ENCODE peak calls at places on chromosomes 2 and 18, in seven cellular contexts. F, N, E, P, R, Y and D are unnamed samples.

GRCh38 chr2:239830066-239830717 is 194.9 kb downstream of the NDUFA10 start:
- DNase-seq in F (no peak), N (no peak), E (no peak), P (peak), R (peak), Y (no peak), D (no peak)

GRCh38 chr18:77478619-77479018 is 229.0 kb downstream of the GALR1 start:
- DNase-seq in F (no peak), N (no peak), E (no peak), P (no peak), R (no peak), Y (peak), D (peak)

GRCh38 chr2:100747551-100747950 is 72.4 kb upstream of the NPAS2 start:
- DNase-seq in F (no peak), N (no peak), E (no peak), P (no peak), R (peak), Y (no peak), D (no peak)

GRCh38 chr18:50560681-50561629 is 1.1 kb downstream of the MAPK4 start:
- DNase-seq in F (no peak), N (no peak), E (no peak), P (peak), R (no peak), Y (no peak), D (peak)

GRCh38 chr2:64268330-64268729 is 124.1 kb upstream of the PELI1 start:
- DNase-seq in F (no peak), N (no peak), E (no peak), P (no peak), R (peak), Y (no peak), D (peak)

GRCh38 chr2:173978447-173978846 is 13.3 kb upstream of the SP3 start:
- DNase-seq in F (peak), N (no peak), E (no peak), P (no peak), R (no peak), Y (no peak), D (no peak)

GRCh38 chr18:76064998-76065397 is 430.0 kb downstream of the ZNF516 start:
- DNase-seq in F (no peak), N (no peak), E (no peak), P (no peak), R (peak), Y (no peak), D (no peak)

GRCh38 chr2:102065675-102066252 is 74.0 kb downstream of the IL1R2 start:
- DNase-seq in F (peak), N (no peak), E (no peak), P (peak), R (peak), Y (peak), D (peak)

GRCh38 chr2:234564719-234565118 is 67.8 kb upstream of the ARL4C start:
- DNase-seq in F (no peak), N (peak), E (no peak), P (no peak), R (peak), Y (peak), D (peak)

GRCh38 chr2:222319576-222320440 is 21.0 kb upstream of the PAX3 start:
- DNase-seq in F (peak), N (no peak), E (no peak), P (peak), R (peak), Y (no peak), D (peak)
- TF ChIP-seq CTCF in F (no peak), N (no peak), E (no peak), P (no peak), R (no peak), Y (no peak), D (no peak)

GRCh38 chr2:46794693-46795317 is 120.8 kb downstream of the MCFD2 start:
- DNase-seq in F (no peak), N (no peak), E (no peak), P (no peak), R (peak), Y (no peak), D (no peak)

GRCh38 chr2:46793423-46794416 is 121.9 kb downstream of the MCFD2 start:
- DNase-seq in F (no peak), N (no peak), E (no peak), P (no peak), R (no peak), Y (no peak), D (no peak)

GRCh38 chr2:46798041-46798440 is 117.6 kb downstream of the MCFD2 start:
- DNase-seq in F (no peak), N (no peak), E (no peak), P (no peak), R (no peak), Y (no peak), D (peak)

GRCh38 chr2:46796843-46797625 is 118.6 kb downstream of the MCFD2 start:
- DNase-seq in F (no peak), N (no peak), E (no peak), P (no peak), R (no peak), Y (no peak), D (peak)

GRCh38 chr2:46796031-46796430 is 119.6 kb downstream of the MCFD2 start:
- DNase-seq in F (no peak), N (no peak), E (no peak), P (no peak), R (no peak), Y (no peak), D (no peak)
- H3K4me3 ChIP-seq in F (no peak), N (no peak), E (no peak), P (no peak), R (no peak), Y (no peak), D (no peak)

DNA sequence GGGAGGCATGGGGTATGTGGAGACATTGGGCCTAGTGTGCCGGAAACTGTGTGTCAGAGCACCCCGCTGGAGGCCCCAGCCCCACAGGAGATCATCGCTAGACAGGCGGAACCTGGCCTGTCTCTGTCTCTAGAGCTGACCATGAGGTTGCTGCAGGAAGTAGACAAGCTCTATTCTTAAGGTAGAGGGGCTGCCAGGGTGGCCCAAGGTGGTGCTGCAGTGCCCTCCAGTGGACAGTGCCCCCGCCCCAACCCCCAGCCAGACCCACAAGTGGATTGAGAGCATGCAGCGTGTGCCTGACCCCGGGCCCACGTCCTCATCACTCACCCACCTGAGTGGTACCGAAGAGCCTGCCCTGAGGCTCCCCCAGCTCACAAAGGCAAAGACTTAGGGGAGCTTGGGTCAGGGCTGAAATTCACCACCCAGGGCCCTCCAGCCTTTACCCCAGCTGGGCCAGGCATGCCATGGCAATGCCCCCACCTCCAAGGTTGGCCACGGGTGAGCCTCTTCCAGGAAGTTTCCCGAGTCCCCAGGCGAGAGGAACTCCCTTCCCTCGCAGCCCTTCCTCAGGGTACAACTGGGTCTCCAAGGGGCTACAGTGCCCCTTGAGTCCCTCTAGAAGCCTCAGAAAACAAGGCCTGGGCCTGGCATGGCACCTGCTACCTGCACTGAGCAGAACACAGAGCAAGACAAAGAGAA is 155.0 kb downstream of the TTC32 start:
- DNase-seq in F (peak), N (no peak), E (peak), P (no peak), R (no peak), Y (peak), D (peak)
- TF ChIP-seq CTCF in F (peak), N (peak), E (peak), P (no peak), R (peak), Y (peak), D (peak)

GRCh38 chr2:149039213-149039724 is 770 bp downstream of the LYPD6B start:
- DNase-seq in F (no peak), N (no peak), E (no peak), P (no peak), R (no peak), Y (no peak), D (no peak)

GRCh38 chr2:149036507-149037293 is 1.8 kb upstream of the LYPD6B start:
- DNase-seq in F (no peak), N (no peak), E (no peak), P (no peak), R (no peak), Y (no peak), D (no peak)

GRCh38 chr2:149038442-149039212 is at the start of gene LYPD6B:
- DNase-seq in F (no peak), N (no peak), E (no peak), P (peak), R (no peak), Y (no peak), D (no peak)

GRCh38 chr2:149040451-149040850 is 2.0 kb downstream of the LYPD6B start:
- DNase-seq in F (peak), N (no peak), E (peak), P (no peak), R (no peak), Y (no peak), D (no peak)

GRCh38 chr2:149037851-149038250 is 648 bp upstream of the LYPD6B start:
- DNase-seq in F (no peak), N (no peak), E (no peak), P (no peak), R (no peak), Y (no peak), D (no peak)
- H3K4me3 ChIP-seq in F (peak), N (peak), E (no peak), P (no peak), R (no peak), Y (no peak), D (no peak)

GRCh38 chr2:216118474-216118873 is 9.3 kb downstream of the XRCC5 start:
- DNase-seq in F (no peak), N (no peak), E (no peak), P (no peak), R (no peak), Y (no peak), D (no peak)
- TF ChIP-seq CTCF in F (no peak), N (no peak), E (no peak), P (no peak), R (no peak), Y (no peak), D (no peak)

GRCh38 chr2:142649581-142649980 is 227.9 kb upstream of the KYNU start:
- DNase-seq in F (no peak), N (no peak), E (no peak), P (peak), R (no peak), Y (no peak), D (no peak)
- H3K4me3 ChIP-seq in F (no peak), N (no peak), E (no peak), P (no peak), R (no peak), Y (no peak), D (no peak)

DNA sequence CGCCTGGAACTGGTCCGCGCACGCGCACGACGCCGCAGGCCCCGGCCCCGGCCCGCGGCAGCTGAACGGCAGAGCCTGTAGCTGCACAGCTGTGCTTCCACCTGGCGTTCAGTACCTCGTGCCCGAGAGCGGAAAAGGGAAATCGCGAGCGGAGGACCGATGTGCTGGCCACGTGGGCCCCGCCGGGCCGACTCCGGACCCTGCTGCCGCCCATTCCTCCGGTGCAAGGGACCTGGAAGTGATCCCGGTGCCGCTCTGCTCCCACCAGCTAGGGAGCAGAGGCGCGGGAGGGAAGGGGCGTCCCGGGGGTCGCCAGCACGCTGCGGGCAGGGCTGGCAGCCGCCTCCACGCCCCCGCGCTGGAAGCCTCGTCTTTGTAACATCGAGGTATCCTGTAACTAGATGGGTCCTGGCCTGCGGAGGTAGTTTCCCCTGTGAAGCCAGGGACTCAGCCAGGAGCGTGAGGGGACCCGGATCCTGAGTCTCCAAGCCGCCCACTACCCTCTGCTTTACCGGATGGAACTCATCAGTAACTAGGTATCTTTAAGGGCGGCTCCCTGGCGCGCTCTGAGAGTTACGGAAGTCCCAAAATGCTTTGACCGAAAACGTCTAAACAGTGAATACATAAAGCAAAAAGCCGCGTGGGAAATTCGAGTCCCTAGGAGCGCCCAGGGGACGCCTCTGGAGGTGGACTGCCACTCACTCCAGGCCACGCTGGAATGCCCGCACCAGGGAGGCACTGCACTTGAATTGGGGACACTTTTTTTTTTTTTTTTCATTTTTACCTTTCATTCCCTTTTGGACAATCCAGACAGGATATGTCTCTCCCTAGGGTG is 736 bp upstream of the ODC1 start:
- DNase-seq in F (peak), N (peak), E (no peak), P (no peak), R (peak), Y (peak), D (no peak)
- TF ChIP-seq CTCF in F (peak), N (no peak), E (peak), P (no peak), R (no peak), Y (peak), D (no peak)

GRCh38 chr2:75558132-75558530 is 2.6 kb downstream of the EVA1A start:
- DNase-seq in F (no peak), N (no peak), E (no peak), P (no peak), R (no peak), Y (no peak), D (no peak)

GRCh38 chr2:75560022-75560767 is 544 bp downstream of the EVA1A start:
- DNase-seq in F (peak), N (no peak), E (peak), P (peak), R (peak), Y (peak), D (peak)

GRCh38 chr2:75558786-75559428 is 1.8 kb downstream of the EVA1A start:
- DNase-seq in F (no peak), N (no peak), E (peak), P (no peak), R (peak), Y (peak), D (peak)

GRCh38 chr2:75560768-75561565 is at the start of gene EVA1A:
- DNase-seq in F (peak), N (no peak), E (peak), P (peak), R (peak), Y (peak), D (peak)

DNA sequence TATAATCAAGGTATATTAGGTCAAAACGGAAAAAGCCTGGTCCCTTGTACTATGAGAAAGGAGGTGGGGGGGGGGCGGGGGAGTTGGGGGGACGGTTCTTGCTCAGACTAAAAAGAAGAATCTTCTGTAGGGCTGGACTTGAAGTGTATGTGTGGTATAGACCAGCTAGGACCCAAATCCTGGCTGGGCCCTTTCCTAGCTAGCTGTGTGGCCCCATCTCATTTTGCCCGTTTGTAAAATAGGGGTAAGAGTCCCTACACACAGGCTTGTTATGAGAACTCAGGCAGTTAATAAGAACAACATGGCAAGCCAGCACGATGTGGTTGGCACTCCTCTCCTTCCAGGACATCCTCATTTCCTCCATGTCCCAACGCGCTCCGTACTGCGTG is 1.1 kb downstream of the EVA1A start:
- DNase-seq in F (no peak), N (no peak), E (no peak), P (no peak), R (no peak), Y (peak), D (no peak)
- H3K4me3 ChIP-seq in F (peak), N (peak), E (peak), P (peak), R (peak), Y (peak), D (peak)

GRCh38 chr18:11529081-11529480 is 80.3 kb upstream of the SLC35G4 start:
- DNase-seq in F (no peak), N (no peak), E (no peak), P (no peak), R (peak), Y (no peak), D (peak)

GRCh38 chr18:11533513-11533890 is 75.9 kb upstream of the SLC35G4 start:
- DNase-seq in F (no peak), N (no peak), E (no peak), P (no peak), R (no peak), Y (no peak), D (no peak)

GRCh38 chr18:11532758-11533512 is 76.5 kb upstream of the SLC35G4 start:
- DNase-seq in F (no peak), N (no peak), E (no peak), P (no peak), R (no peak), Y (no peak), D (no peak)

GRCh38 chr18:11533942-11534496 is 75.4 kb upstream of the SLC35G4 start:
- DNase-seq in F (no peak), N (no peak), E (no peak), P (no peak), R (no peak), Y (no peak), D (no peak)
- TF ChIP-seq CTCF in F (no peak), N (no peak), E (no peak), P (no peak), R (no peak), Y (no peak), D (no peak)

DNA sequence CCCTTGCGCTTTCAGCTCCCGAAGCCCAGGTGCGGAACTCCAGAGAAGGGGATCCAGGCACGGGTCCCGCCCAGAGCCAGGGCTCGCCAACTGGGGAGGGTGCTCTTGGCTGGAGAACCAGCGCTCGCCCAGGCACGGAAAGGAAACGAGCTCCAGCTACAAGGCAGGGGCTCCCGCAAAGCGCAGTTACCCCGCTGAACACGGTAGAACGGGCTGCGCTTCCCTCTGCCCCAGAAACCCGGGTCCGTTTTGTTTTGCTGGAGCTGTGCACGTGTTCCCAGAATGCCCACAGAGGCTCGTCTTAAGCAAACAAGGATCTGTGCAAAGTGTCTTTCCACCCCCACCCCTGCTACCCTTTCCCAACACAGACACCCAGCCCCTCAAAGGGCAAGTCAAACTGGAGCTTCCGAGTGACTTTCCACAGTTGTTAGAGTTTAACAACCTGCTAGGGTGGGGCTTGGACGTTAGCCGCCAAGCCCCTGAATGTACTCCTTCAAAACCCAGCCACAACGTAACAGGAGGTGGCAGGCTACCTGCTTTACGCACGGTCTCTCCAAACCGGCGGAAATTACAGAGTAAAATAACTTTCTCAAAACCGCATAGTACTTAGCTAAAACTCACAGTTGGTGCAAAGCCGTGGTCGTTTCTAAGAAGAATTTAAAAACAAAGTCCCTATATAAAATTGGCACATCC is 772 bp downstream of the RNF125 start:
- DNase-seq in F (peak), N (no peak), E (peak), P (peak), R (peak), Y (peak), D (peak)
- H3K4me3 ChIP-seq in F (peak), N (peak), E (peak), P (peak), R (peak), Y (peak), D (peak)